ENCODE peak calls at places on chromosome 20, in four cellular contexts. O, G, W and Z are unnamed samples.

GRCh38 chr20:23607497-23608245 is 2.0 kb upstream of the CST9 start:
- DNase-seq in W (no peak), O (no peak), G (peak), Z (no peak)

GRCh38 chr20:50029697-50030428 is 47.1 kb downstream of the SNAI1 start:
- DNase-seq in O (peak), G (no peak), W (no peak), Z (no peak)

GRCh38 chr20:37564388-37565133 is 36.9 kb upstream of the BLCAP start:
- DNase-seq in W (peak), G (peak), O (no peak), Z (peak)

GRCh38 chr20:19785886-19786285 is 27.8 kb downstream of the RIN2 start:
- DNase-seq in O (peak), G (no peak), W (no peak), Z (no peak)

GRCh38 chr20:56893206-56893605 is 264.1 kb downstream of the TFAP2C start:
- DNase-seq in O (no peak), W (peak), G (peak), Z (peak)

GRCh38 chr20:34558320-34559202 is at the start of gene MAP1LC3A:
- DNase-seq in O (peak), G (peak), W (peak), Z (peak)

GRCh38 chr20:21235713-21236445 is 67.3 kb upstream of the XRN2 start:
- DNase-seq in G (peak), O (peak), W (peak), Z (peak)

GRCh38 chr20:16434087-16434664 is 139.1 kb downstream of the KIF16B start:
- DNase-seq in O (peak), G (peak), W (peak), Z (peak)

GRCh38 chr20:34362502-34363061 is 491 bp upstream of the ITCH start:
- DNase-seq in W (no peak), G (no peak), O (no peak), Z (no peak)

GRCh38 chr20:7392551-7392950 is 547.7 kb downstream of the HAO1 start:
- DNase-seq in W (no peak), G (no peak), O (no peak), Z (no peak)

GRCh38 chr20:57653546-57653900 is 33.3 kb upstream of the ZBP1 start:
- DNase-seq in G (no peak), O (no peak), W (no peak), Z (no peak)

GRCh38 chr20:41234546-41234945 is 83.0 kb downstream of the ZHX3 start:
- DNase-seq in G (no peak), W (no peak), O (no peak), Z (no peak)

GRCh38 chr20:45111799-45112471 is 3.0 kb downstream of the WFDC5 start:
- DNase-seq in G (peak), W (peak), O (no peak), Z (peak)

GRCh38 chr20:23108871-23109270 is 22.7 kb upstream of the CD93 start:
- DNase-seq in O (no peak), G (no peak), W (no peak), Z (no peak)

DNA sequence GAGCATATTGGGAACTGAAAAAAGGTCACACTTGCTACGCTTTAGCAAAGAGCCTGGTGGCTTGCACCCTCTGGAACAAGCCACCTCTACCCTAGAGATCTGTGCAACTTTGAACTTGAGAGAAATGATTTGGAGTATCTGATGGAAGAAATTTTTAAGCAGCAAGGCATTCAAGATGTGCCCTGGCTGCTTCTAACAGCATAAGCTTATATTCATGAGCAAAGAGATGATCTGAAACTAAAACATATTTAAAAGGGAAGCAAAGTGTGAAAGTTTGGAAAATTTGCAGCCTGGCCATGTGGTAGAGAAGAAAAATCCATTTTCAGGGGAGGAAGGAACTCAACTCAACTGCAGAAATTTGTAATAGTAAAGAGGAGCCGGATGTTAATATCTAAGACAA is 71.1 kb downstream of the NINL start:
- DNase-seq in G (no peak), O (no peak), W (no peak), Z (no peak)
- H3K56ac ChIP-seq in G (no peak), O (no peak), W (no peak), Z (no peak)

DNA sequence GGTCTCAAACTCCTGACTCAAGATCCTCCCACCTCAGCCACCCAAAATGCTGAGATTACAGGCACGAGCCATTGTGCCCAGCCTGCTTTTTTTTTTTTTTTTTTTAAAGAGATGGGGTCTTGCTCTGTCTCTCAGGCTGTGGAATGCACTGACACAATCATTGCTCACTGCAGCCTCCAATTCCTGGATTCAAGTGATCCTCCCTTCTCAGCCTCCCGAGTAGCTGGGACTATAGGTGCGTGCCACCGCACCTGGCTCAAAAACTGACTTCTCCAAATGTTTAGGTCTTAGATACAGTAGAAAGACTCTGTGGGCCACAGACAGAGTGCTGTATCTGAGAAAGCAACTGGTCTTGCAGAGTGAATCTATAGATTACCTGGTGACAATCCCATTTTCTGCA is 31.1 kb upstream of the SLC4A11 start:
- DNase-seq in O (no peak), W (no peak), G (no peak), Z (no peak)
- H3K56ac ChIP-seq in O (no peak), W (no peak), G (no peak), Z (no peak)

GRCh38 chr20:642398-643174 is 10.4 kb downstream of the SRXN1 start:
- DNase-seq in G (no peak), O (no peak), W (peak), Z (no peak)

GRCh38 chr20:637559-637958 is 15.4 kb downstream of the SRXN1 start:
- DNase-seq in W (no peak), G (no peak), O (no peak), Z (no peak)

GRCh38 chr20:641516-641913 is 11.5 kb downstream of the SRXN1 start:
- DNase-seq in G (no peak), O (no peak), W (peak), Z (peak)

GRCh38 chr20:638579-638978 is 14.4 kb downstream of the SRXN1 start:
- DNase-seq in O (no peak), W (no peak), G (no peak), Z (no peak)

DNA sequence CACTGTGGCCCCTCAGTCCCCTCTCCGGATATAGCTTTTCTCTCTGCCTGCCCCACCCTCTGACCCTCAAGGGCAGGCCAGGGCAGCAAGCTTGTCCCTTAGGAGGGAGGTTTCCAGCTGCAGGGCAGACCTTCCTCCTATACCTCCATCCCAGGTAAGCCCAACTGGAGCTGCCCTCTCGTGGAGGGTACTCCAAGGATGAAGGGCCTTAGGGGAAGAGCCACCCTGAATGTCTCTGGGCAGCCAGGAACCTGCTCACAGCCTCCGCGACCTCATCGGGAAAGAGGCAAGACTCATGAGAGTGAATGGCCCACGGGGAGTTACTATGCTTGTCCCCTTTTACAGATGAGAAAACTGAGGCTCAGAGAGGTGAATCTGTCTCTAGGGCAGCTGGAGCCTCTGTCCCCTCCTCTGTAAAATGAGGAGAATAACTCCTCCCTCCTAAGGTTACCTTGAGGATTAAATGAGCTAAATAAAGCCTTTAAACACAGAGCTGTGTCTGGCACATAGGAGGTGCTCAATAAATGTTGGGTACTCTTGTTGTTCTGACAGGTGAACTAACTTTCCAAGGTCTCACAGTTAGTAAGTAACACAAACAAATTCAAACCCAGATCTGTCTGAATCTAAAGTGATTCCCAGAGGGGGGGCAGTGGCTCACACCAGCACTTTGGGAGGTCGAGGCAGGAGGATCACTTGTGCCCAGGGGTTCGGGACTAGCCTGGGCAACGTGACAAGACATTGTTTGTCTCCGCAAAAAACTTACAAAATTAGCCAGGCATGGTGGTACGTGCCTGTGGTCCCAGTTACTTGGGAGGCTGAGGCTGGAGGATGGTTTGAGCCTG is 12.1 kb downstream of the SRXN1 start:
- DNase-seq in W (no peak), O (no peak), G (no peak), Z (no peak)
- H3K56ac ChIP-seq in W (no peak), O (no peak), G (no peak), Z (no peak)

DNA sequence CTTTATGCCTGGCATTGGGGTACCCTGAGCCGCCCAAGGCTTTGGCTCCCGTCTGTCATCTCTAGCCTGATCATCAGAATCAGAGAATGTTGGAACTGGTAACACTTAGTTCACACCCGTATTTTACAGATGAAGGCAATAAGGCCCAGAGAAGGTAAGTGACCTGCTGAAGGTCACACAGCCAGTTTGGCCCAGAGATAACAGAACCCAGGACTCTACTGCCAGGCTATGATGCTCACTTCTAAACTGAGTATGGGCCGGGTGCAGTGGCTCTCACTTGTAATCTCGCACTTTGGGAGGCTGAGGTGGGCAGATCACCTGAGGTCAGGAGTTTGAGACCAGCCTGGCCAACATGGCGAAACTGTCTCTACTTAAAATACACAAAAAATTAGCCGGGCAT is 1.8 kb upstream of the TGM6 start:
- DNase-seq in O (no peak), W (no peak), G (no peak), Z (no peak)
- H3K56ac ChIP-seq in O (no peak), W (no peak), G (no peak), Z (no peak)

DNA sequence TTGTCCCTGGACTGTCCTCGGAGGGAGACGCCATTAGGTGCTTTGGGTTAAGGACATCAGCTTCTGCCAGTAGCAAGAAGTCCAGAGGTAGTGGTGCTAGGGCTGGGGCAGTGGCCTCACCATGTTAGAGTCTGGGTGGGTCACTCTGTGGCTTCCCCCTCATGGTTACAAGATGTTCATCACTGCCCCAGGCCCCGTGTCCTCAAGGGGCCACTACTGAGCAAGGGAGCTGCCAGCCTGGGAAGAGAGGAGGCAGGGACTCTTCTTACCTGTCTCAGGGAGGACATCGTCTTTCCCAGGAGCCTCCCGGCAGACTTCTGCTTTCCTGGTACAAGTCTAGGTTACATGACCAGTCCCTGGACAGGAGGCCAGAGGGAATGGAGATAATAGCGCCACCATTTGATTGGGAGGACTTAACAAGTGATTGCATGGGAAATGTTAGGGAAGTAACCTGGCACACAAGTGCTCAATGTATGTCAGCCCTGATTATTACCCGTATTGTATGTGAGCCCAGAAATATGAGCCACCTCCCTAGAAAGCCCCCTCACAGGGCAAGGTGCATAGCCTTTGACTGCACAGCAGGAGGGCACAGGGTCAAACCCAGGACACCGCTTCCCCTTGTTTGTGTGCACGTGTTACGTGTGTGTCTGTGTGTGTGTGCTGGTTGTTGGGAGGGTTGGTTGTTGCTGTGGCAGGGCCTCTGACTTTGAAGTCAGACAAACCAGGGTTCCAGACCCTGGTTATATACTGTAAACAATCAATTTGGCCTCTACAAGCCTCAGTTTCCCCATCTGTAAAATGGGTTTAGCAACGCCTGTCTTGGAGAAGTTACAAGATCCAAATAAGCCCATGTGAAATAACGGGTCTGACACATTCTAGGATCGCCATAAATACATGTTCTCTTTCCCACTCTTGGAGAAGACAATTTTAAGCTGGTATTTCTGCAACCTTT is 30.0 kb downstream of the SIRPA start:
- DNase-seq in W (peak), G (no peak), O (no peak), Z (peak)
- H3K56ac ChIP-seq in W (no peak), G (no peak), O (no peak), Z (no peak)

DNA sequence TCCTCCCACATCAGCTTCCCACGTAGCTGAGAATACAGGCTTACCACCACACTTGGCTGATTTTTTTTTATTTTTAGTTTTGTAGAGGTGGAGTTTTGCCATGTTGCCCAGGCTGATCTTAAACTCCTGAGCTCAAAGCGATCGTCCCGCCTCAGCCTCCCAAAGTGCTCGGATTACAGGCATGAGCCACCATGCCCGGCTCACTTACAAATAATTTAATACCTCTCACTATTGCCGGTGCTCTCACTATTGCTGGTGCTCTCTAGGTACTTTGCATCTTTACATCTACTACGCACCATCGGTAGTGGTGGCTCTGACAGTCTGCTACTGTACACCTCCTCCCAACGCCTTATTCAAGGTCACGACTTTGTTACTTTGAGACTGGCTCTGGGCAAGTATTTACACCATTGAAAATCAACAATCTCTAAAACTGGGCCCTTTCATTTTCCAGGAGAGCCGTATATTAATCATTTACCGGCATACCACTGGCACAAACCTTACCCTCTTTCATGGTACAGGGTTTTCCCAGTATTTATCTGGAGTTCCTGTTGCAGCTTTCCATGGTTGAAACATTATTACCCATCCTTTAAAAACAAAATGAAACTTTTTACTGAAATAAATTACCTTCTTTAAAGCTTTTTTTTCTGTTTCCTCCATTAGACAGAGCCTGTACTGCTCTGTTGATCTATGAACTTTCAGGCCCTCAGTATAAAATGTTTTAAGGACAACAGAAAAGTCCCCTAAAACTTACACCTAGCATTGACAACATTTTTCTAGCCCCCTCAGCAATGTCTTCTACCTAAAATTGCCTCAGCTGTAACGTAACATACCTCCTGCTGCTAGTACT is 259.6 kb upstream of the PLCB4 start:
- DNase-seq in W (no peak), O (no peak), G (no peak), Z (no peak)
- H3K56ac ChIP-seq in W (no peak), O (no peak), G (no peak), Z (peak)

DNA sequence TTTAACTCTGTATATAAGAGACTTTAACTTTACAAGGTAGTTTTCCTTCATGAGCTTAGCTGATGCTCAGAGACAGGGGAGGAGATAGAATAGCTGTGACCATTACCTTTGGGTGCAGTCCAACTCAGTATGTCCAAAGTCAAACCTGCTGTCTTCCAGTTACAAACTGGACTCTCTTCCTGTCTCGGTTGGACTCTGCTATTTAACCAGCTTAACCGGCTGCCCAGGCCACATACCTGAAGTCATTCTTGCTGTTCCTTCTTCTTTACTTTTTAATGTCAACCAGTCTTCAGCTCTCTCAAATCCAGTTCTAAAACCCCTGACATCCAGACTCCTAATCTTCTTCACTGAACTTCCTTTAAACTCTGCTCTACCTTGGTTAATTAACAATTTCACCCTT is 138.3 kb upstream of the TSHZ2 start:
- DNase-seq in O (no peak), G (no peak), W (no peak), Z (no peak)
- H3K56ac ChIP-seq in O (no peak), G (no peak), W (no peak), Z (no peak)

GRCh38 chr20:2054911-2055310 is 46.7 kb upstream of the STK35 start:
- DNase-seq in W (no peak), G (no peak), O (no peak), Z (no peak)
- H3K56ac ChIP-seq in W (no peak), G (no peak), O (no peak), Z (no peak)